ENCODE peak calls at places on chromosomes 5 and 9, in nine cellular contexts. One of them, this sample, is unnamed.

GRCh38 chr9:83281306-83282255 is 218.6 kb upstream of the RASEF start:
- DNase-seq in hippocampal formation: peak
- DNase-seq in midbrain: peak
- DNase-seq in head of caudate nucleus: peak
- DNase-seq in COR-L47: no peak
- DNase-seq in stimulated activated CD8-positive, alpha-beta memory T cell treated with anti-CD3 and anti-CD28 coated beads, Interleukin-15, amount 100 ng/mL, for 24 hours: no peak
- DNase-seq in AML-193: peak
- DNase-seq in stimulated activated CD4-positive, alpha-beta T cell treated with anti-CD3 and anti-CD28 coated beads, Interleukin-1b, Interleukin-23, amount 100 ng/mL, for 1 hour: no peak
- DNase-seq in NCI-H460: no peak
- DNase-seq in this sample: no peak

GRCh38 chr5:67809589-67809988 is 406.0 kb upstream of the PIK3R1 start:
- DNase-seq in hippocampal formation: no peak
- DNase-seq in midbrain: no peak
- DNase-seq in head of caudate nucleus: no peak
- DNase-seq in COR-L47: peak
- DNase-seq in stimulated activated CD8-positive, alpha-beta memory T cell treated with anti-CD3 and anti-CD28 coated beads, Interleukin-15, amount 100 ng/mL, for 24 hours: no peak
- DNase-seq in AML-193: no peak
- DNase-seq in stimulated activated CD4-positive, alpha-beta T cell treated with anti-CD3 and anti-CD28 coated beads, Interleukin-1b, Interleukin-23, amount 100 ng/mL, for 1 hour: no peak
- DNase-seq in NCI-H460: no peak
- DNase-seq in this sample: no peak

GRCh38 chr9:138116521-138116920 is 238.9 kb downstream of the CACNA1B start:
- DNase-seq in hippocampal formation: no peak
- DNase-seq in midbrain: no peak
- DNase-seq in head of caudate nucleus: no peak
- DNase-seq in COR-L47: no peak
- DNase-seq in stimulated activated CD8-positive, alpha-beta memory T cell treated with anti-CD3 and anti-CD28 coated beads, Interleukin-15, amount 100 ng/mL, for 24 hours: no peak
- DNase-seq in AML-193: no peak
- DNase-seq in stimulated activated CD4-positive, alpha-beta T cell treated with anti-CD3 and anti-CD28 coated beads, Interleukin-1b, Interleukin-23, amount 100 ng/mL, for 1 hour: no peak
- DNase-seq in NCI-H460: no peak
- DNase-seq in this sample: no peak

GRCh38 chr5:158881076-158881880 is 218.4 kb downstream of the EBF1 start:
- DNase-seq in hippocampal formation: no peak
- DNase-seq in midbrain: no peak
- DNase-seq in head of caudate nucleus: no peak
- DNase-seq in COR-L47: no peak
- DNase-seq in stimulated activated CD8-positive, alpha-beta memory T cell treated with anti-CD3 and anti-CD28 coated beads, Interleukin-15, amount 100 ng/mL, for 24 hours: no peak
- DNase-seq in AML-193: no peak
- DNase-seq in stimulated activated CD4-positive, alpha-beta T cell treated with anti-CD3 and anti-CD28 coated beads, Interleukin-1b, Interleukin-23, amount 100 ng/mL, for 1 hour: no peak
- DNase-seq in NCI-H460: no peak
- DNase-seq in this sample: no peak

GRCh38 chr9:13470836-13471235 is 191.3 kb upstream of the MPDZ start:
- DNase-seq in hippocampal formation: no peak
- DNase-seq in midbrain: no peak
- DNase-seq in head of caudate nucleus: no peak
- DNase-seq in COR-L47: no peak
- DNase-seq in stimulated activated CD8-positive, alpha-beta memory T cell treated with anti-CD3 and anti-CD28 coated beads, Interleukin-15, amount 100 ng/mL, for 24 hours: no peak
- DNase-seq in AML-193: no peak
- DNase-seq in stimulated activated CD4-positive, alpha-beta T cell treated with anti-CD3 and anti-CD28 coated beads, Interleukin-1b, Interleukin-23, amount 100 ng/mL, for 1 hour: no peak
- DNase-seq in NCI-H460: no peak
- DNase-seq in this sample: no peak

GRCh38 chr9:125233678-125234077 is 7.5 kb downstream of the HSPA5 start:
- DNase-seq in hippocampal formation: no peak
- DNase-seq in midbrain: no peak
- DNase-seq in head of caudate nucleus: no peak
- DNase-seq in COR-L47: no peak
- DNase-seq in stimulated activated CD8-positive, alpha-beta memory T cell treated with anti-CD3 and anti-CD28 coated beads, Interleukin-15, amount 100 ng/mL, for 24 hours: no peak
- DNase-seq in AML-193: no peak
- DNase-seq in stimulated activated CD4-positive, alpha-beta T cell treated with anti-CD3 and anti-CD28 coated beads, Interleukin-1b, Interleukin-23, amount 100 ng/mL, for 1 hour: no peak
- DNase-seq in NCI-H460: no peak
- DNase-seq in this sample: no peak

GRCh38 chr9:113011911-113012381 is at the start of gene ZNF883:
- DNase-seq in hippocampal formation: peak
- DNase-seq in midbrain: peak
- DNase-seq in head of caudate nucleus: peak
- DNase-seq in COR-L47: peak
- DNase-seq in stimulated activated CD8-positive, alpha-beta memory T cell treated with anti-CD3 and anti-CD28 coated beads, Interleukin-15, amount 100 ng/mL, for 24 hours: peak
- DNase-seq in AML-193: no peak
- DNase-seq in stimulated activated CD4-positive, alpha-beta T cell treated with anti-CD3 and anti-CD28 coated beads, Interleukin-1b, Interleukin-23, amount 100 ng/mL, for 1 hour: no peak
- DNase-seq in NCI-H460: no peak
- DNase-seq in this sample: no peak

GRCh38 chr9:99103909-99104458 is 929 bp upstream of the TGFBR1 start:
- DNase-seq in hippocampal formation: peak
- DNase-seq in midbrain: no peak
- DNase-seq in head of caudate nucleus: peak
- DNase-seq in COR-L47: no peak
- DNase-seq in stimulated activated CD8-positive, alpha-beta memory T cell treated with anti-CD3 and anti-CD28 coated beads, Interleukin-15, amount 100 ng/mL, for 24 hours: no peak
- DNase-seq in AML-193: no peak
- DNase-seq in stimulated activated CD4-positive, alpha-beta T cell treated with anti-CD3 and anti-CD28 coated beads, Interleukin-1b, Interleukin-23, amount 100 ng/mL, for 1 hour: no peak
- DNase-seq in NCI-H460: no peak
- DNase-seq in this sample: no peak

GRCh38 chr9:130480673-130481072 is 35.9 kb downstream of the ASS1 start:
- DNase-seq in hippocampal formation: no peak
- DNase-seq in midbrain: no peak
- DNase-seq in head of caudate nucleus: peak
- DNase-seq in COR-L47: no peak
- DNase-seq in stimulated activated CD8-positive, alpha-beta memory T cell treated with anti-CD3 and anti-CD28 coated beads, Interleukin-15, amount 100 ng/mL, for 24 hours: no peak
- DNase-seq in AML-193: no peak
- DNase-seq in stimulated activated CD4-positive, alpha-beta T cell treated with anti-CD3 and anti-CD28 coated beads, Interleukin-1b, Interleukin-23, amount 100 ng/mL, for 1 hour: no peak
- DNase-seq in NCI-H460: no peak
- DNase-seq in this sample: no peak

GRCh38 chr5:30802961-30803705 is 390.4 kb upstream of the CDH6 start:
- DNase-seq in hippocampal formation: no peak
- DNase-seq in midbrain: no peak
- DNase-seq in head of caudate nucleus: no peak
- DNase-seq in COR-L47: no peak
- DNase-seq in stimulated activated CD8-positive, alpha-beta memory T cell treated with anti-CD3 and anti-CD28 coated beads, Interleukin-15, amount 100 ng/mL, for 24 hours: no peak
- DNase-seq in AML-193: no peak
- DNase-seq in stimulated activated CD4-positive, alpha-beta T cell treated with anti-CD3 and anti-CD28 coated beads, Interleukin-1b, Interleukin-23, amount 100 ng/mL, for 1 hour: no peak
- DNase-seq in NCI-H460: no peak
- DNase-seq in this sample: no peak

GRCh38 chr5:141872496-141873356 is 5.5 kb downstream of the PCDH1 start:
- DNase-seq in hippocampal formation: no peak
- DNase-seq in midbrain: no peak
- DNase-seq in head of caudate nucleus: no peak
- DNase-seq in COR-L47: no peak
- DNase-seq in stimulated activated CD8-positive, alpha-beta memory T cell treated with anti-CD3 and anti-CD28 coated beads, Interleukin-15, amount 100 ng/mL, for 24 hours: no peak
- DNase-seq in AML-193: no peak
- DNase-seq in stimulated activated CD4-positive, alpha-beta T cell treated with anti-CD3 and anti-CD28 coated beads, Interleukin-1b, Interleukin-23, amount 100 ng/mL, for 1 hour: no peak
- DNase-seq in NCI-H460: no peak
- DNase-seq in this sample: no peak

GRCh38 chr5:92017786-92018185 is 634.7 kb upstream of the ARRDC3 start:
- DNase-seq in hippocampal formation: no peak
- DNase-seq in midbrain: no peak
- DNase-seq in head of caudate nucleus: no peak
- DNase-seq in COR-L47: no peak
- DNase-seq in stimulated activated CD8-positive, alpha-beta memory T cell treated with anti-CD3 and anti-CD28 coated beads, Interleukin-15, amount 100 ng/mL, for 24 hours: no peak
- DNase-seq in AML-193: no peak
- DNase-seq in stimulated activated CD4-positive, alpha-beta T cell treated with anti-CD3 and anti-CD28 coated beads, Interleukin-1b, Interleukin-23, amount 100 ng/mL, for 1 hour: no peak
- DNase-seq in NCI-H460: no peak
- DNase-seq in this sample: no peak

GRCh38 chr5:85604378-85604777 is 1013.4 kb upstream of the COX7C start:
- DNase-seq in hippocampal formation: no peak
- DNase-seq in midbrain: no peak
- DNase-seq in head of caudate nucleus: no peak
- DNase-seq in COR-L47: no peak
- DNase-seq in stimulated activated CD8-positive, alpha-beta memory T cell treated with anti-CD3 and anti-CD28 coated beads, Interleukin-15, amount 100 ng/mL, for 24 hours: no peak
- DNase-seq in AML-193: no peak
- DNase-seq in stimulated activated CD4-positive, alpha-beta T cell treated with anti-CD3 and anti-CD28 coated beads, Interleukin-1b, Interleukin-23, amount 100 ng/mL, for 1 hour: no peak
- DNase-seq in NCI-H460: no peak
- DNase-seq in this sample: no peak

GRCh38 chr9:89360465-89360864 is 42.2 kb downstream of the SECISBP2 start:
- DNase-seq in hippocampal formation: no peak
- DNase-seq in midbrain: no peak
- DNase-seq in head of caudate nucleus: no peak
- DNase-seq in COR-L47: no peak
- DNase-seq in stimulated activated CD8-positive, alpha-beta memory T cell treated with anti-CD3 and anti-CD28 coated beads, Interleukin-15, amount 100 ng/mL, for 24 hours: no peak
- DNase-seq in AML-193: no peak
- DNase-seq in stimulated activated CD4-positive, alpha-beta T cell treated with anti-CD3 and anti-CD28 coated beads, Interleukin-1b, Interleukin-23, amount 100 ng/mL, for 1 hour: no peak
- DNase-seq in NCI-H460: no peak
- DNase-seq in this sample: no peak

GRCh38 chr5:177354716-177355115 is 3.0 kb upstream of the RGS14 start:
- DNase-seq in hippocampal formation: no peak
- DNase-seq in midbrain: no peak
- DNase-seq in head of caudate nucleus: no peak
- DNase-seq in COR-L47: no peak
- DNase-seq in stimulated activated CD8-positive, alpha-beta memory T cell treated with anti-CD3 and anti-CD28 coated beads, Interleukin-15, amount 100 ng/mL, for 24 hours: no peak
- DNase-seq in AML-193: no peak
- DNase-seq in stimulated activated CD4-positive, alpha-beta T cell treated with anti-CD3 and anti-CD28 coated beads, Interleukin-1b, Interleukin-23, amount 100 ng/mL, for 1 hour: no peak
- DNase-seq in NCI-H460: no peak
- DNase-seq in this sample: no peak

GRCh38 chr5:143543358-143544255 is 140.1 kb upstream of the NR3C1 start:
- DNase-seq in hippocampal formation: no peak
- DNase-seq in midbrain: no peak
- DNase-seq in head of caudate nucleus: no peak
- DNase-seq in COR-L47: no peak
- DNase-seq in stimulated activated CD8-positive, alpha-beta memory T cell treated with anti-CD3 and anti-CD28 coated beads, Interleukin-15, amount 100 ng/mL, for 24 hours: no peak
- DNase-seq in AML-193: no peak
- DNase-seq in stimulated activated CD4-positive, alpha-beta T cell treated with anti-CD3 and anti-CD28 coated beads, Interleukin-1b, Interleukin-23, amount 100 ng/mL, for 1 hour: no peak
- DNase-seq in NCI-H460: no peak
- DNase-seq in this sample: no peak

GRCh38 chr5:3220638-3221288 is 374.9 kb upstream of the IRX1 start:
- DNase-seq in hippocampal formation: no peak
- DNase-seq in midbrain: no peak
- DNase-seq in head of caudate nucleus: no peak
- DNase-seq in COR-L47: no peak
- DNase-seq in stimulated activated CD8-positive, alpha-beta memory T cell treated with anti-CD3 and anti-CD28 coated beads, Interleukin-15, amount 100 ng/mL, for 24 hours: no peak
- DNase-seq in AML-193: no peak
- DNase-seq in stimulated activated CD4-positive, alpha-beta T cell treated with anti-CD3 and anti-CD28 coated beads, Interleukin-1b, Interleukin-23, amount 100 ng/mL, for 1 hour: no peak
- DNase-seq in NCI-H460: no peak
- DNase-seq in this sample: no peak

GRCh38 chr9:92293452-92294296 is at the start of gene IARS1:
- DNase-seq in hippocampal formation: peak
- DNase-seq in midbrain: peak
- DNase-seq in head of caudate nucleus: peak
- DNase-seq in COR-L47: peak
- DNase-seq in stimulated activated CD8-positive, alpha-beta memory T cell treated with anti-CD3 and anti-CD28 coated beads, Interleukin-15, amount 100 ng/mL, for 24 hours: peak
- DNase-seq in AML-193: peak
- DNase-seq in stimulated activated CD4-positive, alpha-beta T cell treated with anti-CD3 and anti-CD28 coated beads, Interleukin-1b, Interleukin-23, amount 100 ng/mL, for 1 hour: peak
- DNase-seq in NCI-H460: peak
- DNase-seq in this sample: peak

GRCh38 chr5:133373121-133373870 is 239.0 kb downstream of the FSTL4 start:
- DNase-seq in hippocampal formation: no peak
- DNase-seq in midbrain: no peak
- DNase-seq in head of caudate nucleus: peak
- DNase-seq in COR-L47: no peak
- DNase-seq in stimulated activated CD8-positive, alpha-beta memory T cell treated with anti-CD3 and anti-CD28 coated beads, Interleukin-15, amount 100 ng/mL, for 24 hours: no peak
- DNase-seq in AML-193: no peak
- DNase-seq in stimulated activated CD4-positive, alpha-beta T cell treated with anti-CD3 and anti-CD28 coated beads, Interleukin-1b, Interleukin-23, amount 100 ng/mL, for 1 hour: no peak
- DNase-seq in NCI-H460: no peak
- DNase-seq in this sample: no peak